ENCODE peak calls at places on chromosomes 3 and 15, in eight cellular contexts. K is EL; D is stimulated activated CD4-positive, alpha-beta T cell treated with anti-CD3 and anti-CD28 coated beads, Interleukin-2, amount 100 ng/mL, for 48 hours; M is NCI-H1092 treated with DMSO at 0.1 percent for 48 hours; P is right cardiac atrium; O is HFFc6; R is T-helper 9 cell; J is mesenchymal stem cell. Q is an unnamed sample.

GRCh38 chr15:100783296-100783695 is 96.3 kb upstream of the ALDH1A3 start:
- DNase-seq in R (no peak), K (no peak), P (no peak), J (no peak), M (no peak), O (no peak), D (no peak), Q (no peak)

GRCh38 chr15:77028451-77029165 is 33.7 kb downstream of the PSTPIP1 start:
- DNase-seq in K (no peak), J (no peak), M (no peak), R (no peak), P (no peak), O (no peak), D (no peak), Q (no peak)

GRCh38 chr3:21892104-21892503 is 141.1 kb upstream of the ZNF385D start:
- DNase-seq in D (no peak), J (no peak), R (no peak), P (no peak), M (no peak), K (no peak), O (no peak), Q (no peak)

GRCh38 chr3:166444756-166445155 is 607.5 kb upstream of the BCHE start:
- DNase-seq in O (no peak), P (no peak), R (no peak), M (no peak), D (no peak), J (no peak), K (no peak), Q (no peak)

GRCh38 chr15:65790692-65791334 is 1.3 kb downstream of the DENND4A start:
- DNase-seq in R (no peak), K (peak), D (no peak), O (no peak), P (no peak), M (peak), J (peak), Q (peak)

GRCh38 chr3:190870125-190870524 is 7.6 kb upstream of the GMNC start:
- DNase-seq in O (no peak), P (no peak), D (no peak), J (no peak), M (no peak), R (no peak), K (no peak), Q (no peak)

GRCh38 chr3:111595239-111595638 is at the start of gene ZBED2:
- DNase-seq in R (no peak), D (no peak), J (no peak), P (no peak), O (no peak), K (no peak), M (no peak), Q (no peak)

GRCh38 chr3:43907508-43907858 is 216.7 kb downstream of the ABHD5 start:
- DNase-seq in K (no peak), J (no peak), P (no peak), R (no peak), D (no peak), O (no peak), M (no peak), Q (no peak)

GRCh38 chr3:184808021-184808420 is 3.9 kb upstream of the VPS8 start:
- DNase-seq in D (no peak), M (no peak), P (no peak), O (no peak), R (no peak), K (no peak), J (no peak), Q (no peak)

GRCh38 chr3:109647985-109648384 is 310.6 kb upstream of the DPPA4 start:
- DNase-seq in M (no peak), O (no peak), P (no peak), R (no peak), D (no peak), K (no peak), J (peak), Q (no peak)

GRCh38 chr3:194003128-194004057 is 132.6 kb upstream of the HES1 start:
- DNase-seq in D (peak), J (peak), R (no peak), M (peak), P (peak), K (peak), O (peak), Q (peak)

GRCh38 chr3:178802259-178802658 is 266.0 kb downstream of the KCNMB2 start:
- DNase-seq in P (no peak), K (no peak), J (no peak), M (peak), D (no peak), R (no peak), O (no peak), Q (no peak)

GRCh38 chr3:105960381-105960780 is 91.6 kb upstream of the CBLB start:
- DNase-seq in R (no peak), J (no peak), M (no peak), O (no peak), K (no peak), P (no peak), D (no peak), Q (no peak)

GRCh38 chr3:178623666-178624255 is 87.5 kb downstream of the KCNMB2 start:
- DNase-seq in K (no peak), P (no peak), J (peak), D (no peak), M (no peak), O (no peak), R (no peak), Q (no peak)

GRCh38 chr3:51397389-51397788 is 6.3 kb downstream of the RBM15B start:
- DNase-seq in D (no peak), M (no peak), K (no peak), R (no peak), J (no peak), P (no peak), O (no peak), Q (no peak)

GRCh38 chr3:1007890-1008289 is 84.9 kb upstream of the CNTN6 start:
- DNase-seq in M (no peak), R (no peak), J (peak), O (no peak), D (no peak), P (no peak), K (no peak), Q (no peak)

GRCh38 chr3:154889227-154889634 is 190.9 kb upstream of the MME start:
- DNase-seq in J (no peak), D (no peak), K (no peak), P (peak), O (no peak), M (no peak), R (no peak), Q (no peak)

GRCh38 chr15:78620021-78620838 is 566 bp downstream of the CHRNA3 start:
- DNase-seq in D (no peak), P (no peak), K (no peak), M (no peak), J (peak), O (no peak), R (no peak), Q (no peak)

GRCh38 chr15:83372434-83372873 is 74.7 kb upstream of the SH3GL3 start:
- DNase-seq in D (no peak), K (peak), J (no peak), P (no peak), O (peak), R (no peak), M (no peak), Q (no peak)

GRCh38 chr3:54121404-54122045 is 827 bp upstream of the CACNA2D3 start:
- DNase-seq in O (no peak), K (no peak), M (no peak), D (no peak), J (no peak), P (peak), R (no peak), Q (no peak)

GRCh38 chr15:84789762-84790161 is 27.4 kb upstream of the ALPK3 start:
- DNase-seq in D (no peak), P (no peak), K (no peak), R (no peak), M (no peak), O (no peak), J (no peak), Q (no peak)

GRCh38 chr3:124300416-124300815 is 308.5 kb upstream of the ROPN1 start:
- DNase-seq in O (no peak), M (no peak), P (no peak), K (no peak), R (no peak), D (no peak), J (no peak), Q (no peak)

GRCh38 chr3:36993326-36994283 is at the start of gene MLH1:
- DNase-seq in M (no peak), R (peak), J (peak), K (peak), D (peak), P (peak), O (peak), Q (no peak)

Q was measured in KG1.